ENCODE peak calls at places on chromosome 15, in nine cellular contexts. One of them, this sample, is unnamed.

GRCh38 chr15:96029172-96029571 is 301.3 kb upstream of the NR2F2 start:
- DNase-seq in tibial nerve: no peak
- DNase-seq in sigmoid colon: no peak
- DNase-seq in adrenal gland: no peak
- DNase-seq in uterus: no peak
- DNase-seq in A549: no peak
- DNase-seq in thyroid gland: no peak
- DNase-seq in heart left ventricle: no peak
- DNase-seq in transverse colon: no peak
- DNase-seq in this sample: no peak

GRCh38 chr15:96366526-96366877 is 36.0 kb downstream of the NR2F2 start:
- DNase-seq in heart left ventricle: no peak
- DNase-seq in thyroid gland: no peak
- DNase-seq in tibial nerve: no peak
- DNase-seq in transverse colon: no peak
- DNase-seq in uterus: no peak
- DNase-seq in adrenal gland: no peak
- DNase-seq in A549: no peak
- DNase-seq in sigmoid colon: no peak
- DNase-seq in this sample: no peak

GRCh38 chr15:83248151-83248851 is 36.2 kb downstream of the BNC1 start:
- DNase-seq in adrenal gland: no peak
- DNase-seq in sigmoid colon: no peak
- DNase-seq in thyroid gland: peak
- DNase-seq in A549: peak
- DNase-seq in tibial nerve: peak
- DNase-seq in heart left ventricle: peak
- DNase-seq in uterus: no peak
- DNase-seq in transverse colon: no peak
- DNase-seq in this sample: peak

GRCh38 chr15:75508741-75509532 is 57.4 kb upstream of the SIN3A start:
- DNase-seq in tibial nerve: peak
- DNase-seq in thyroid gland: no peak
- DNase-seq in uterus: no peak
- DNase-seq in A549: peak
- DNase-seq in transverse colon: no peak
- DNase-seq in adrenal gland: no peak
- DNase-seq in heart left ventricle: no peak
- DNase-seq in sigmoid colon: no peak
- DNase-seq in this sample: peak

GRCh38 chr15:45802140-45802539 is 167.3 kb downstream of the SQOR start:
- DNase-seq in sigmoid colon: no peak
- DNase-seq in thyroid gland: no peak
- DNase-seq in tibial nerve: no peak
- DNase-seq in adrenal gland: no peak
- DNase-seq in A549: no peak
- DNase-seq in uterus: no peak
- DNase-seq in heart left ventricle: no peak
- DNase-seq in transverse colon: peak
- DNase-seq in this sample: no peak

GRCh38 chr15:96325579-96326331 is 4.7 kb upstream of the NR2F2 start:
- DNase-seq in thyroid gland: no peak
- DNase-seq in A549: no peak
- DNase-seq in uterus: no peak
- DNase-seq in transverse colon: no peak
- DNase-seq in tibial nerve: peak
- DNase-seq in adrenal gland: no peak
- DNase-seq in sigmoid colon: no peak
- DNase-seq in heart left ventricle: no peak
- DNase-seq in this sample: no peak

GRCh38 chr15:63277893-63278505 is 594 bp downstream of the APH1B start:
- DNase-seq in sigmoid colon: peak
- DNase-seq in uterus: peak
- DNase-seq in heart left ventricle: no peak
- DNase-seq in tibial nerve: peak
- DNase-seq in A549: no peak
- DNase-seq in transverse colon: no peak
- DNase-seq in thyroid gland: peak
- DNase-seq in adrenal gland: peak
- DNase-seq in this sample: no peak

GRCh38 chr15:96463376-96463775 is 132.9 kb downstream of the NR2F2 start:
- DNase-seq in transverse colon: no peak
- DNase-seq in sigmoid colon: no peak
- DNase-seq in adrenal gland: no peak
- DNase-seq in uterus: no peak
- DNase-seq in tibial nerve: no peak
- DNase-seq in thyroid gland: no peak
- DNase-seq in heart left ventricle: no peak
- DNase-seq in A549: no peak
- DNase-seq in this sample: no peak

GRCh38 chr15:96703087-96703486 is 372.6 kb downstream of the NR2F2 start:
- DNase-seq in heart left ventricle: no peak
- DNase-seq in A549: no peak
- DNase-seq in transverse colon: no peak
- DNase-seq in sigmoid colon: no peak
- DNase-seq in uterus: no peak
- DNase-seq in tibial nerve: no peak
- DNase-seq in thyroid gland: no peak
- DNase-seq in adrenal gland: no peak
- DNase-seq in this sample: no peak

GRCh38 chr15:73838795-73839565 is 34.4 kb upstream of the TBC1D21 start:
- DNase-seq in A549: no peak
- DNase-seq in thyroid gland: peak
- DNase-seq in uterus: peak
- DNase-seq in heart left ventricle: peak
- DNase-seq in transverse colon: no peak
- DNase-seq in adrenal gland: peak
- DNase-seq in sigmoid colon: peak
- DNase-seq in tibial nerve: no peak
- DNase-seq in this sample: peak

GRCh38 chr15:50828610-50829206 is 63.2 kb upstream of the SPPL2A start:
- DNase-seq in adrenal gland: peak
- DNase-seq in transverse colon: peak
- DNase-seq in sigmoid colon: no peak
- DNase-seq in thyroid gland: no peak
- DNase-seq in heart left ventricle: no peak
- DNase-seq in uterus: peak
- DNase-seq in A549: peak
- DNase-seq in tibial nerve: peak
- DNase-seq in this sample: no peak

GRCh38 chr15:57135800-57136199 is 217.4 kb downstream of the TCF12 start:
- DNase-seq in transverse colon: no peak
- DNase-seq in uterus: no peak
- DNase-seq in adrenal gland: no peak
- DNase-seq in tibial nerve: no peak
- DNase-seq in sigmoid colon: no peak
- DNase-seq in thyroid gland: no peak
- DNase-seq in A549: no peak
- DNase-seq in heart left ventricle: no peak
- DNase-seq in this sample: no peak

GRCh38 chr15:57133127-57133968 is 214.9 kb downstream of the TCF12 start:
- DNase-seq in tibial nerve: no peak
- DNase-seq in sigmoid colon: no peak
- DNase-seq in A549: no peak
- DNase-seq in transverse colon: no peak
- DNase-seq in uterus: no peak
- DNase-seq in adrenal gland: no peak
- DNase-seq in thyroid gland: no peak
- DNase-seq in heart left ventricle: no peak
- DNase-seq in this sample: peak

GRCh38 chr15:57138260-57138895 is 219.9 kb downstream of the TCF12 start:
- DNase-seq in thyroid gland: peak
- DNase-seq in tibial nerve: peak
- DNase-seq in uterus: no peak
- DNase-seq in sigmoid colon: no peak
- DNase-seq in A549: peak
- DNase-seq in transverse colon: peak
- DNase-seq in adrenal gland: peak
- DNase-seq in heart left ventricle: no peak
- DNase-seq in this sample: peak

GRCh38 chr15:57130956-57131355 is 212.5 kb downstream of the TCF12 start:
- DNase-seq in uterus: no peak
- DNase-seq in heart left ventricle: no peak
- DNase-seq in tibial nerve: no peak
- DNase-seq in sigmoid colon: no peak
- DNase-seq in transverse colon: no peak
- DNase-seq in thyroid gland: no peak
- DNase-seq in adrenal gland: no peak
- DNase-seq in A549: no peak
- DNase-seq in this sample: no peak

GRCh38 chr15:57134877-57135276 is 216.4 kb downstream of the TCF12 start:
- DNase-seq in thyroid gland: no peak
- DNase-seq in sigmoid colon: no peak
- DNase-seq in A549: no peak
- DNase-seq in transverse colon: no peak
- DNase-seq in uterus: no peak
- DNase-seq in tibial nerve: no peak
- DNase-seq in heart left ventricle: no peak
- DNase-seq in adrenal gland: no peak
- DNase-seq in this sample: no peak
- TF ChIP-seq POLR2A in thyroid gland: no peak
- TF ChIP-seq POLR2A in sigmoid colon: no peak
- TF ChIP-seq POLR2A in A549: no peak
- TF ChIP-seq POLR2A in transverse colon: no peak
- TF ChIP-seq POLR2A in uterus: no peak
- TF ChIP-seq POLR2A in tibial nerve: no peak
- TF ChIP-seq POLR2A in heart left ventricle: no peak
- TF ChIP-seq POLR2A in adrenal gland: no peak
- TF ChIP-seq POLR2A in this sample: no peak

GRCh38 chr15:29813009-29813408 is 9.3 kb downstream of the TJP1 start:
- DNase-seq in A549: no peak
- DNase-seq in transverse colon: no peak
- DNase-seq in uterus: no peak
- DNase-seq in adrenal gland: no peak
- DNase-seq in thyroid gland: no peak
- DNase-seq in tibial nerve: no peak
- DNase-seq in sigmoid colon: no peak
- DNase-seq in heart left ventricle: no peak
- DNase-seq in this sample: no peak

GRCh38 chr15:29818141-29818540 is 4.1 kb downstream of the TJP1 start:
- DNase-seq in heart left ventricle: no peak
- DNase-seq in A549: no peak
- DNase-seq in sigmoid colon: no peak
- DNase-seq in thyroid gland: no peak
- DNase-seq in transverse colon: no peak
- DNase-seq in tibial nerve: no peak
- DNase-seq in adrenal gland: no peak
- DNase-seq in uterus: no peak
- DNase-seq in this sample: no peak

GRCh38 chr15:29815705-29816042 is 6.6 kb downstream of the TJP1 start:
- DNase-seq in uterus: no peak
- DNase-seq in heart left ventricle: no peak
- DNase-seq in sigmoid colon: no peak
- DNase-seq in adrenal gland: no peak
- DNase-seq in transverse colon: no peak
- DNase-seq in thyroid gland: no peak
- DNase-seq in tibial nerve: no peak
- DNase-seq in A549: no peak
- DNase-seq in this sample: no peak

GRCh38 chr15:29812384-29812694 is 9.9 kb downstream of the TJP1 start:
- DNase-seq in sigmoid colon: no peak
- DNase-seq in thyroid gland: peak
- DNase-seq in adrenal gland: no peak
- DNase-seq in heart left ventricle: no peak
- DNase-seq in transverse colon: no peak
- DNase-seq in A549: no peak
- DNase-seq in tibial nerve: no peak
- DNase-seq in uterus: no peak
- DNase-seq in this sample: no peak

DNA sequence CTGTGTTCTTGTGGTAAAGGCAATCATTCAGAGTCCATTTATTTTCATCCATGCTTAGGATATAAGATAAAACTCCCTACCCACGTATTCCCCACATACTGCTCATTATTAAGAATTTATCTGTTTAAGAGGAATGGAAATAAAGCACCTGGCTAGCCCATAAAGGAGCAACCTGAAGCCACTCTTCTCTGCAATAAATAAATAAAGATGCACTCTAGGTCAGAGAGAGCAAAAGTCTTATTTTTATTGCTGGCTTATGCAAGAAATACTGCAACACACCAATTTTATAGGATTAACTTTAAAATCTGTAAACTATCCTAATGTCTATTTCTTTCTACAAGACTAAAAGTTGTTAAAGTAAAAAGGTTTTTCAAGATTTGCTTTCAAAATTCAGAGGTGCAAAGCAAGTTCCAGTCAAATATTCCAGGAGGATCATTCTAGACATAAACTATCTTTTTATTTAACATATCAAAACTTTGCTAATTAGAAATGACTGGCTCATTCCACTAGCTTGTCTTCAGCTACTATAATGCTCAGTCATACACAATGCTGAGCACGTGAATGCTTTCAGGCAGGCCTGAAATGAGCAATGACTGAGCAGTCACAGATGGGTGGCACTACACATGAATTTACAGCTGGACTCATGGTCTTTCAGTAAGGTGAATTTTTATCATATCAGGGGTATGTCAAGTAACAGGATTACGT is 7.1 kb downstream of the TJP1 start:
- DNase-seq in adrenal gland: peak
- DNase-seq in sigmoid colon: no peak
- DNase-seq in heart left ventricle: no peak
- DNase-seq in tibial nerve: no peak
- DNase-seq in thyroid gland: peak
- DNase-seq in A549: no peak
- DNase-seq in uterus: no peak
- DNase-seq in transverse colon: no peak
- DNase-seq in this sample: peak
- H3K4me3 ChIP-seq in adrenal gland: no peak
- H3K4me3 ChIP-seq in sigmoid colon: no peak
- H3K4me3 ChIP-seq in heart left ventricle: no peak
- H3K4me3 ChIP-seq in tibial nerve: no peak
- H3K4me3 ChIP-seq in thyroid gland: no peak
- H3K4me3 ChIP-seq in A549: no peak
- H3K4me3 ChIP-seq in uterus: no peak
- H3K4me3 ChIP-seq in transverse colon: no peak
- H3K4me3 ChIP-seq in this sample: no peak

GRCh38 chr15:66067687-66068086 is 185.9 kb downstream of the MEGF11 start:
- DNase-seq in A549: no peak
- DNase-seq in sigmoid colon: peak
- DNase-seq in thyroid gland: no peak
- DNase-seq in transverse colon: no peak
- DNase-seq in adrenal gland: no peak
- DNase-seq in uterus: no peak
- DNase-seq in tibial nerve: no peak
- DNase-seq in heart left ventricle: no peak
- DNase-seq in this sample: no peak
- H3K27ac ChIP-seq in A549: no peak
- H3K27ac ChIP-seq in sigmoid colon: no peak
- H3K27ac ChIP-seq in thyroid gland: no peak
- H3K27ac ChIP-seq in transverse colon: no peak
- H3K27ac ChIP-seq in adrenal gland: no peak
- H3K27ac ChIP-seq in uterus: no peak
- H3K27ac ChIP-seq in tibial nerve: no peak
- H3K27ac ChIP-seq in heart left ventricle: no peak
- H3K27ac ChIP-seq in this sample: no peak

DNA sequence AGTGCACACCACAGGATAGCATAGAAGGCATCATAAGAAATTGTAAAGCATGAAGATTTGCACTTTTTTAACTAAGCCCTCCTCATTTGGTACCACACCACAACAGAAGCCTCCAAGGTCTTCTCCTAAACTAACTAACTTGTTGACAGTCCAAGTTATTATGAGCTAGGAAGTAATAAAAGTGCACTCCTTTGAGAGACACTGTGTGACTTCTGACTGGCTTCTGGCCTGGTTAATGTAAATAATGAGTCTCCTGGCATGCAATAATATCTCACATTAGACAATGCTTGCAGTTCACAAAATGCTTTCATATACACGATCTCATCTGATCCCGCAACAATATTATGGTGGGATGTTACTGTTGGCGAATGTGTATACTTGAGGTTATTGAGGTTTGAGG is 103.9 kb upstream of the SLC24A5 start:
- DNase-seq in sigmoid colon: no peak
- DNase-seq in adrenal gland: no peak
- DNase-seq in uterus: no peak
- DNase-seq in heart left ventricle: no peak
- DNase-seq in tibial nerve: no peak
- DNase-seq in thyroid gland: no peak
- DNase-seq in transverse colon: no peak
- DNase-seq in A549: no peak
- DNase-seq in this sample: no peak
- TF ChIP-seq POLR2A in sigmoid colon: no peak
- TF ChIP-seq POLR2A in adrenal gland: no peak
- TF ChIP-seq POLR2A in uterus: no peak
- TF ChIP-seq POLR2A in heart left ventricle: no peak
- TF ChIP-seq POLR2A in tibial nerve: no peak
- TF ChIP-seq POLR2A in thyroid gland: no peak
- TF ChIP-seq POLR2A in transverse colon: no peak
- TF ChIP-seq POLR2A in A549: no peak
- TF ChIP-seq POLR2A in this sample: no peak